ENCODE peak calls at places on chromosomes 16 and 17, in six cellular contexts. C is A549, N is right lobe of liver, F is ovary, Q is heart left ventricle, H is suprapubic skin. M is an unnamed sample.

GRCh38 chr16:56617212-56618085 is 8.1 kb upstream of the MT1E start:
- DNase-seq in Q (peak; percentile 93), H (no peak), F (peak; percentile 77), N (peak; percentile 95), C (no peak), M (peak; percentile 80)

GRCh38 chr17:2347805-2348685 is 10.7 kb downstream of the SGSM2 start:
- DNase-seq in F (peak; percentile 12), Q (no peak), H (peak; percentile 63), N (peak; percentile 91), C (peak; percentile 47), M (peak; percentile 78)

GRCh38 chr16:9372934-9373890 is 281.8 kb downstream of the HAPSTR1 start:
- DNase-seq in Q (no peak), H (no peak), F (no peak), N (no peak), C (no peak), M (no peak)

GRCh38 chr17:46208997-46209396 is 15.8 kb upstream of the KANSL1 start:
- DNase-seq in C (no peak), N (no peak), Q (no peak), H (no peak), F (no peak), M (no peak)

GRCh38 chr17:38617074-38617860 is 11.5 kb upstream of the SRCIN1 start:
- DNase-seq in N (no peak), H (no peak), Q (no peak), F (no peak), C (no peak), M (no peak)

GRCh38 chr17:81245024-81245664 is 6.0 kb downstream of the NDUFAF8 start:
- DNase-seq in N (no peak), F (no peak), H (no peak), C (no peak), Q (peak; percentile 24), M (no peak)

GRCh38 chr17:63356275-63356905 is 89.7 kb downstream of the CYB561 start:
- DNase-seq in C (no peak), N (no peak), F (no peak), Q (no peak), H (no peak), M (no peak)

GRCh38 chr17:77856551-77857305 is 101.8 kb upstream of the TNRC6C start:
- DNase-seq in F (no peak), C (no peak), H (no peak), N (no peak), Q (no peak), M (no peak)

GRCh38 chr17:73343168-73343634 is 31.4 kb upstream of the CDC42EP4 start:
- DNase-seq in F (peak; percentile 85), Q (peak; percentile 79), C (no peak), H (no peak), N (no peak), M (no peak)

DNA sequence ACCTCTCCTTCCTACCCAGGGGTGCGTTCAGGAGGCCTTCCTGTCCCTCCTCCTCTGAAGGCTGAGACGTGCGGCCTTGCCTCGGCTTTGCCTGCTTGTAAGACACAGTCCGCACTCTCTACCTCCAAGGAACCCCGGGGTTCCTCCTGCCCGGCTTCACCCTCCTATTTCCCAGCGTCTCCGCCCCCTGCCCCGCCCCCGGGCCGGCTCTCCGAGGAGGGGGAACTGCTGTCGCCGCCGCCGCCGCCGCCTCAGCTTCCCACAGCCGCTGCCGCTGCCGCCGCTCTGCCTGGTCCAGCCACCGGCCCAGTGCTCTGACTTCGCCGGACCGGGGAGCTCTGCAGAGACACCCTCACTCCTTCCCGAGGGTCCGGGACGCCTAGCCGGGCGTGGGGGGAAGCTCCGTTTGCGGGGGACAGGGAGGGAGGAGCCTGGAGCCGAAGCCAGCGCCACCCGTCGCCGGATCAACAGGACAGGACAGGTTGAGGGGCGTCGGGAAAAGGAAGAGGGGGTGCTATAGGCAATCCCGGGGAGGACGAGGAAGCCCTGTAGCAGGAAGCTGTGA is 1.2 kb upstream of the FGF11 start:
- DNase-seq in C (no peak), H (peak; percentile 82), F (peak; percentile 62), Q (peak; percentile 75), N (peak; percentile 74), M (peak; percentile 53)
- TF ChIP-seq POLR2A in C (no peak), H (no peak), F (no peak), Q (no peak), N (no peak), M (no peak)

GRCh38 chr17:59621771-59622170 is 2.1 kb downstream of the CLTC start:
- DNase-seq in F (no peak), N (no peak), H (no peak), C (no peak), Q (no peak), M (no peak)
- H3K4me3 ChIP-seq in F (peak overlapping the region; percentile 97), N (peak overlapping the region; percentile 84), H (peak overlapping the region; percentile 88), C (peak overlapping the region; percentile 93), Q (peak overlapping the region; percentile 68), M (peak overlapping the region; percentile 94)

DNA sequence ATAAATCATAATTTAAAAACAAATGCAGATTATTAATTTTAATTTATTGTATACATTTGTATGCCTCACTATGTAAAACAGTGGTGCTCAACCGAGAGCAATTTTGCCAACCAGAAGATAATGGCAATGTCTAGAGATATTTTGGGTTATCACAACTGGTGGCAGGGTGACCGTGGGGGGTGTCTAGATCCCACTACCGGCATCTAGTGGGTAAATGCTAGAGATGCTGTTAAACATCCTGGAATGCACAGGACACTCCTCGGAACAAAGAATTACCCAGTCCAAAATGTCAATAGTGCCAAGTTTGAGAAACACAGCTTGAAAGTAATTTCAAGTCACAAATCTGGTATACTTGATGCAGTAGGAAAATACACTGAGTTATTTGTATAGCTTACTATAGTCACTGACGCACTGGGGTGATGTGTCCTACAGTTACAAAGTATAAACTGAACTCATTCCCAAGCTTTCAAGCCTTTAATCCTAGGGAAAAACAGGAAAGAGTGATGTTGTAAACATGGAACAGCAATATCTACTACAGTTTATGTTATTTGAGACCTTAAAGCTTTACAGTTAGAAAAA is 133.5 kb downstream of the BRIP1 start:
- DNase-seq in N (no peak), C (no peak), H (no peak), F (no peak), Q (no peak), M (no peak)
- TF ChIP-seq CTCF in N (no peak), C (no peak), H (no peak), F (no peak), Q (no peak), M (no peak)

DNA sequence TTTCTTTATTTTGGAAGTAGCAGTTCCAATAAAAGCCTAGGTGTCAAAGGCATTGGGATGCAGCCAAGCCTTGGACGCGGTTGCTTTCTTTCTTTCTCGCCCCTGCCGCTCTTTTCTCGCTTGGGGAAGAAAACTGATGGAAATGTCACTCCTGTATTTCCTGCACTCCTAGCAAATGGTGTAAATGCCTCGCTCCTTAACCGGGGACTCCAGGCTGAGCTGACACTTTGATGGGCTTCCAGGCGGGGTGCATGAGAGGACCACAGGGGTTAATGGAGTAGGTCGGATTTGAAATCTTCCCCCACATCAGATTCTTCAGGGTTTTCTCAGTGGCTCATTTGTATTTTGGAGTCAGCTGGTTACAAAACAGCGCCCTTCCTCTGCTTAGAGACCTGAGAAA is 114.1 kb downstream of the FOXL1 start:
- DNase-seq in C (no peak), N (no peak), H (no peak), F (no peak), Q (no peak), M (no peak)
- TF ChIP-seq POLR2A in C (no peak), N (no peak), H (no peak), F (no peak), Q (no peak), M (no peak)

GRCh38 chr16:88975511-88976061 is 1.4 kb downstream of the CBFA2T3 start:
- DNase-seq in H (no peak), F (no peak), Q (no peak), N (no peak), C (no peak), M (no peak)
- H3K4me3 ChIP-seq in H (peak overlapping the region; percentile 15), F (no peak overlapping the region), Q (no peak overlapping the region), N (no peak overlapping the region), C (no peak overlapping the region), M (peak overlapping the region; percentile 13)

GRCh38 chr16:81485225-81485624 is 40.6 kb downstream of the CMIP start:
- DNase-seq in H (no peak), N (no peak), Q (no peak), F (no peak), C (no peak), M (no peak)

GRCh38 chr16:81488687-81489411 is 44.2 kb downstream of the CMIP start:
- DNase-seq in H (no peak), C (no peak), F (no peak), N (no peak), Q (peak; percentile 12), M (no peak)

GRCh38 chr16:81486555-81487061 is 42.0 kb downstream of the CMIP start:
- DNase-seq in F (peak; percentile 63), Q (peak; percentile 56), H (no peak), C (no peak), N (no peak), M (peak; percentile 31)

GRCh38 chr16:81485824-81486554 is 41.4 kb downstream of the CMIP start:
- DNase-seq in N (no peak), F (no peak), H (no peak), Q (peak; percentile 26), C (peak; percentile 47), M (no peak)

GRCh38 chr16:81487301-81487720 is 42.7 kb downstream of the CMIP start:
- DNase-seq in F (no peak), N (no peak), H (no peak), C (no peak), Q (peak; percentile 20), M (no peak)
- TF ChIP-seq CTCF in F (no peak), N (no peak), H (no peak), C (no peak), Q (no peak), M (no peak)

DNA sequence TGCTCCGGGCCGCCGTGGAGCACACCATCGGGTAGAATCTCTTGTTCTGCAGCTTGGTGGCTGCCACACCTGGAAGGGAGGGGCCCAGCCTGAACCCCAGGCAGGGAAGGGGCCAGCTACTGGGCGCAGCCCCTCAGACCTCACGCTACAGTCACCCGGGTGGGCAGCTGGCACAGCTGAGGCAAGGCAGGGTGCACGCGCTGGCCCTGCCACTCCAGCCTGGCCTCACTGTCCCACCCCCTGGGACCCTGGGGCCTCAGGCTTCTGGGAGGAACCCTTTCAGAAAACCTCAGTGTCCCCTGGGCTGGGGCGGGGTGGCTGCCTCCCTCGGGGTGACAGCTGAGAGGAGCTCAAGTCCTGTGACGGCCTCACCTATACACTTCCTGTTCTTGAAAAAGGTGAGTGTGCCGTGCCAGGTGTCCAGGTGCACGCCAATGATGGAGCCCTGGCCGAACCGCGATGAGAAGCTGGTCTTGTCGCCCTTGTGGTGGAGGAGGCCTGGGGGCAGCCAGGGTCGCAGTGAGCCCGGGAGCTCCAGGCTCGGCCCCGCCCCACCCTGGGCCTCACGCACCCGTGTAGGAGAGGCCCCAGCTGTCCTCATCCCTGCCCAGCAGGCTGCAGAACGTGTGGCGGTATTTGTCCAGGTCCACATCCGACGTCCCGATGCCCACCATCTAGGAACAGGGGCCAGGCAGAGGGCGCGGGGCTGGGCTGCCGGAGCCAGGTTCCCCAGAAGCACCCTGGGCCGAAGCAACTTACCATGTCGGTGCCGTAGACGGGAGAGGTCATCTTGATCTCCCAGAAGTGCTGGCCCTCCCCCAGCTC is 4.7 kb upstream of the MRPS34 start:
- DNase-seq in Q (peak; percentile 14), H (no peak), F (no peak), C (no peak), N (peak; percentile 53), M (no peak)
- TF ChIP-seq POLR2A in Q (no peak), H (no peak), F (no peak), C (peak; percentile 5), N (peak; percentile 2), M (no peak)

GRCh38 chr17:55731586-55732250 is 9.1 kb upstream of the TMEM100 start:
- DNase-seq in N (peak; percentile 82), C (no peak), H (peak; percentile 81), F (peak; percentile 33), Q (peak; percentile 79), M (no peak)
- H3K4me3 ChIP-seq in N (peak overlapping the region; percentile 39), C (no peak overlapping the region), H (peak overlapping the region; percentile 35), F (no peak overlapping the region), Q (peak overlapping the region; percentile 34), M (peak overlapping the region; percentile 15)

M was measured in stomach.